ENCODE peak calls at places on chromosomes 16 and 17, in eight cellular contexts. J, K, E, R, Q, O, T and X are unnamed samples.
A peak's percentile ranks its signal among the peaks of the same experiment; 100 is the strongest.

GRCh38 chr16:84361546-84361945 is 6.8 kb upstream of the ATP2C2 start:
- DNase-seq in J (no peak), K (no peak), E (no peak), R (no peak), Q (no peak), O (no peak), T (peak; percentile 68), X (no peak)

GRCh38 chr17:66976781-66977201 is 12.3 kb downstream of the CACNG4 start:
- DNase-seq in J (no peak), K (peak; percentile 26), E (no peak), R (no peak), Q (no peak), O (no peak), T (peak; percentile 42), X (no peak)

GRCh38 chr17:47830396-47830907 is 889 bp downstream of the MRPL10 start:
- DNase-seq in J (no peak), K (no peak), E (no peak), R (no peak), Q (no peak), O (no peak), T (no peak), X (no peak)

GRCh38 chr17:3710951-3711383 is 12.7 kb upstream of the HASPIN start:
- DNase-seq in J (no peak), K (no peak), E (no peak), R (peak; percentile 40), Q (no peak), O (peak; percentile 70), T (peak; percentile 55), X (peak; percentile 67)

GRCh38 chr17:42365136-42365535 is 23.1 kb downstream of the STAT3 start:
- DNase-seq in J (no peak), K (no peak), E (no peak), R (peak; percentile 97), Q (no peak), O (no peak), T (no peak), X (no peak)

GRCh38 chr17:45410144-45411091 is 22.3 kb downstream of the ARHGAP27 start:
- DNase-seq in J (no peak), K (no peak), E (no peak), R (no peak), Q (no peak), O (no peak), T (no peak), X (no peak)

GRCh38 chr17:44076716-44077594 is 6.4 kb downstream of the G6PC3 start:
- DNase-seq in J (peak; percentile 19), K (no peak), E (no peak), R (no peak), Q (no peak), O (no peak), T (no peak), X (no peak)

GRCh38 chr16:87415441-87415840 is 23.3 kb downstream of the MAP1LC3B start:
- DNase-seq in J (no peak), K (no peak), E (no peak), R (no peak), Q (no peak), O (no peak), T (no peak), X (no peak)

GRCh38 chr17:80959330-80960036 is 32.2 kb upstream of the CHMP6 start:
- DNase-seq in J (no peak), K (no peak), E (no peak), R (no peak), Q (no peak), O (peak; percentile 87), T (peak; percentile 45), X (no peak)

GRCh38 chr16:11743308-11744074 is 834 bp upstream of the TXNDC11 start:
- DNase-seq in J (peak; percentile 58), K (no peak), E (no peak), R (peak; percentile 52), Q (no peak), O (peak; percentile 57), T (peak; percentile 8), X (peak; percentile 9)

GRCh38 chr17:72004011-72004427 is 116.8 kb upstream of the SOX9 start:
- DNase-seq in J (no peak), K (no peak), E (no peak), R (no peak), Q (no peak), O (no peak), T (peak; percentile 63), X (no peak)

GRCh38 chr17:77728022-77728671 is 230.4 kb upstream of the TNRC6C start:
- DNase-seq in J (peak; percentile 74), K (no peak), E (peak; percentile 60), R (peak; percentile 6), Q (no peak), O (no peak), T (peak; percentile 45), X (no peak)